ENCODE peak calls at places on chromosome X, in four cellular contexts. V, C, D and P are unnamed samples.

GRCh38 chrX:70478521-70478920 is 33.9 kb downstream of the DLG3 start:
- DNase-seq in V (no peak), D (no peak), C (no peak), P (no peak)

GRCh38 chrX:97639526-97639925 is 755.8 kb downstream of the RPA4 start:
- DNase-seq in C (no peak), D (no peak), V (no peak), P (no peak)

GRCh38 chrX:139078342-139078741 is 366.8 kb upstream of the FGF13 start:
- DNase-seq in V (no peak), D (no peak), C (no peak), P (no peak)

GRCh38 chrX:136251042-136251991 is at the start of gene MAP7D3:
- DNase-seq in V (peak), C (peak), D (peak), P (no peak)

GRCh38 chrX:115367455-115367854 is 77.9 kb downstream of the LUZP4 start:
- DNase-seq in V (no peak), D (peak), C (no peak), P (no peak)

GRCh38 chrX:113048896-113049295 is 208.3 kb upstream of the AMOT start:
- DNase-seq in C (no peak), V (no peak), D (no peak), P (no peak)

GRCh38 chrX:140091276-140091886 is 126.1 kb upstream of the CXorf66 start:
- DNase-seq in V (no peak), C (no peak), D (no peak), P (no peak)

GRCh38 chrX:9476810-9477575 is 12.1 kb downstream of the TBL1X start:
- DNase-seq in C (no peak), D (no peak), V (no peak), P (no peak)

GRCh38 chrX:3663576-3664290 is 49.7 kb downstream of the PRKX start:
- DNase-seq in C (peak), V (no peak), D (no peak), P (no peak)

GRCh38 chrX:147693511-147693910 is 218.2 kb upstream of the FMR1 start:
- DNase-seq in C (no peak), V (no peak), D (no peak), P (no peak)